ENCODE peak calls at places on chromosomes 4 and X, in ten cellular contexts. One of them, this sample, is unnamed.

GRCh38 chr4:15003441-15003890 is 1.2 kb downstream of the CPEB2 start:
- DNase-seq in right atrium auricular region: no peak
- DNase-seq in RWPE2: peak
- DNase-seq in fibroblast of lung: peak
- DNase-seq in CD4-positive, alpha-beta T cell: peak
- DNase-seq in sigmoid colon: peak
- DNase-seq in body of pancreas: peak
- DNase-seq in tibial artery: peak
- DNase-seq in uterus: peak
- DNase-seq in MM.1S: peak
- DNase-seq in this sample: peak

GRCh38 chr4:108004646-108005045 is 15.0 kb downstream of the HADH start:
- DNase-seq in right atrium auricular region: no peak
- DNase-seq in RWPE2: no peak
- DNase-seq in fibroblast of lung: no peak
- DNase-seq in CD4-positive, alpha-beta T cell: no peak
- DNase-seq in sigmoid colon: no peak
- DNase-seq in body of pancreas: no peak
- DNase-seq in tibial artery: no peak
- DNase-seq in uterus: no peak
- DNase-seq in MM.1S: no peak
- DNase-seq in this sample: no peak

GRCh38 chr4:6806924-6807676 is 24.6 kb downstream of the KIAA0232 start:
- DNase-seq in right atrium auricular region: no peak
- DNase-seq in RWPE2: no peak
- DNase-seq in fibroblast of lung: peak
- DNase-seq in CD4-positive, alpha-beta T cell: no peak
- DNase-seq in sigmoid colon: no peak
- DNase-seq in body of pancreas: no peak
- DNase-seq in tibial artery: no peak
- DNase-seq in uterus: no peak
- DNase-seq in MM.1S: no peak
- DNase-seq in this sample: no peak

GRCh38 chr4:25928956-25929336 is 14.9 kb downstream of the SMIM20 start:
- DNase-seq in right atrium auricular region: no peak
- DNase-seq in RWPE2: no peak
- DNase-seq in fibroblast of lung: peak
- DNase-seq in CD4-positive, alpha-beta T cell: no peak
- DNase-seq in sigmoid colon: no peak
- DNase-seq in body of pancreas: no peak
- DNase-seq in tibial artery: no peak
- DNase-seq in uterus: no peak
- DNase-seq in MM.1S: no peak
- DNase-seq in this sample: no peak

GRCh38 chr4:84852081-84852480 is 114.4 kb downstream of the WDFY3 start:
- DNase-seq in right atrium auricular region: no peak
- DNase-seq in RWPE2: no peak
- DNase-seq in fibroblast of lung: peak
- DNase-seq in CD4-positive, alpha-beta T cell: no peak
- DNase-seq in sigmoid colon: no peak
- DNase-seq in body of pancreas: no peak
- DNase-seq in tibial artery: no peak
- DNase-seq in uterus: no peak
- DNase-seq in MM.1S: no peak
- DNase-seq in this sample: no peak

GRCh38 chr4:98939892-98940298 is 11.0 kb upstream of the EIF4E start:
- DNase-seq in right atrium auricular region: no peak
- DNase-seq in RWPE2: no peak
- DNase-seq in fibroblast of lung: peak
- DNase-seq in CD4-positive, alpha-beta T cell: no peak
- DNase-seq in sigmoid colon: no peak
- DNase-seq in body of pancreas: no peak
- DNase-seq in tibial artery: no peak
- DNase-seq in uterus: peak
- DNase-seq in MM.1S: peak
- DNase-seq in this sample: no peak

GRCh38 chr4:183158062-183158461 is 59.0 kb downstream of the WWC2 start:
- DNase-seq in right atrium auricular region: no peak
- DNase-seq in RWPE2: no peak
- DNase-seq in fibroblast of lung: peak
- DNase-seq in CD4-positive, alpha-beta T cell: no peak
- DNase-seq in sigmoid colon: no peak
- DNase-seq in body of pancreas: no peak
- DNase-seq in tibial artery: no peak
- DNase-seq in uterus: no peak
- DNase-seq in MM.1S: no peak
- DNase-seq in this sample: no peak

GRCh38 chr4:84726356-84726755 is 143.4 kb downstream of the CDS1 start:
- DNase-seq in right atrium auricular region: no peak
- DNase-seq in RWPE2: no peak
- DNase-seq in fibroblast of lung: peak
- DNase-seq in CD4-positive, alpha-beta T cell: no peak
- DNase-seq in sigmoid colon: no peak
- DNase-seq in body of pancreas: no peak
- DNase-seq in tibial artery: no peak
- DNase-seq in uterus: no peak
- DNase-seq in MM.1S: no peak
- DNase-seq in this sample: no peak

GRCh38 chr4:123278755-123279154 is 117.8 kb upstream of the SPRY1 start:
- DNase-seq in right atrium auricular region: no peak
- DNase-seq in RWPE2: no peak
- DNase-seq in fibroblast of lung: no peak
- DNase-seq in CD4-positive, alpha-beta T cell: no peak
- DNase-seq in sigmoid colon: no peak
- DNase-seq in body of pancreas: no peak
- DNase-seq in tibial artery: no peak
- DNase-seq in uterus: no peak
- DNase-seq in MM.1S: no peak
- DNase-seq in this sample: no peak

GRCh38 chrX:56813318-56813837 is 84.3 kb downstream of the NBDY start:
- DNase-seq in right atrium auricular region: peak
- DNase-seq in RWPE2: peak
- DNase-seq in fibroblast of lung: peak
- DNase-seq in CD4-positive, alpha-beta T cell: peak
- DNase-seq in sigmoid colon: no peak
- DNase-seq in body of pancreas: no peak
- DNase-seq in tibial artery: peak
- DNase-seq in uterus: no peak
- DNase-seq in MM.1S: no peak
- DNase-seq in this sample: no peak

GRCh38 chr4:26984896-26985295 is 124.3 kb downstream of the STIM2 start:
- DNase-seq in right atrium auricular region: no peak
- DNase-seq in RWPE2: no peak
- DNase-seq in fibroblast of lung: peak
- DNase-seq in CD4-positive, alpha-beta T cell: no peak
- DNase-seq in sigmoid colon: no peak
- DNase-seq in body of pancreas: no peak
- DNase-seq in tibial artery: no peak
- DNase-seq in uterus: no peak
- DNase-seq in MM.1S: no peak
- DNase-seq in this sample: no peak

GRCh38 chr4:17058506-17058905 is 160.1 kb upstream of the LDB2 start:
- DNase-seq in right atrium auricular region: no peak
- DNase-seq in RWPE2: no peak
- DNase-seq in fibroblast of lung: peak
- DNase-seq in CD4-positive, alpha-beta T cell: no peak
- DNase-seq in sigmoid colon: no peak
- DNase-seq in body of pancreas: no peak
- DNase-seq in tibial artery: no peak
- DNase-seq in uterus: peak
- DNase-seq in MM.1S: no peak
- DNase-seq in this sample: no peak

GRCh38 chr4:141810702-141811365 is 174.5 kb downstream of the IL15 start:
- DNase-seq in right atrium auricular region: no peak
- DNase-seq in RWPE2: no peak
- DNase-seq in fibroblast of lung: peak
- DNase-seq in CD4-positive, alpha-beta T cell: no peak
- DNase-seq in sigmoid colon: no peak
- DNase-seq in body of pancreas: no peak
- DNase-seq in tibial artery: no peak
- DNase-seq in uterus: no peak
- DNase-seq in MM.1S: no peak
- DNase-seq in this sample: peak

GRCh38 chr4:87950516-87950915 is 25.0 kb upstream of the SPP1 start:
- DNase-seq in right atrium auricular region: no peak
- DNase-seq in RWPE2: no peak
- DNase-seq in fibroblast of lung: no peak
- DNase-seq in CD4-positive, alpha-beta T cell: no peak
- DNase-seq in sigmoid colon: no peak
- DNase-seq in body of pancreas: no peak
- DNase-seq in tibial artery: no peak
- DNase-seq in uterus: no peak
- DNase-seq in MM.1S: no peak
- DNase-seq in this sample: no peak

DNA sequence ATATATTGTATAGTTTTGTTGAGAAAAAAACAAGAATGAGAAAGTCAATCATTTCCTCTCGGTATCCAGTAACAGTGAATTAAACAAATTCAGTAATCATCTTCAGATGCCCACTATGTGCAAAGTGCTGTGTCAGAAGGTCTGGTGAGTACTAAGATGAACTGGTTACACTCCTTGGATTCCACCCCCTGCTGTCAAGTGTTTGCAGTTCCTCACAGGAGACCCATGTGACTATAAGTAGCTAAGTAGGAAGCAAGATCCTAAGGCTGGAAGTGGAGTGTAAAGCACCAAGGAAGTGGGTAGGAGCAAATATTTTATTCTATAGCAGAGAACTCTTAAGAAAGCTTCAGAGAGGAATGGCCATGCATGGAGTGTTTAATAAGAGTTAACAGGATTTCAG is 73.6 kb downstream of the SNX25 start:
- DNase-seq in right atrium auricular region: no peak
- DNase-seq in RWPE2: no peak
- DNase-seq in fibroblast of lung: peak
- DNase-seq in CD4-positive, alpha-beta T cell: no peak
- DNase-seq in sigmoid colon: no peak
- DNase-seq in body of pancreas: no peak
- DNase-seq in tibial artery: no peak
- DNase-seq in uterus: no peak
- DNase-seq in MM.1S: no peak
- DNase-seq in this sample: peak
- TF ChIP-seq CTCF in right atrium auricular region: no peak
- TF ChIP-seq CTCF in RWPE2: no peak
- TF ChIP-seq CTCF in fibroblast of lung: peak
- TF ChIP-seq CTCF in CD4-positive, alpha-beta T cell: no peak
- TF ChIP-seq CTCF in sigmoid colon: no peak
- TF ChIP-seq CTCF in body of pancreas: no peak
- TF ChIP-seq CTCF in tibial artery: no peak
- TF ChIP-seq CTCF in uterus: no peak
- TF ChIP-seq CTCF in MM.1S: no peak
- TF ChIP-seq CTCF in this sample: peak

DNA sequence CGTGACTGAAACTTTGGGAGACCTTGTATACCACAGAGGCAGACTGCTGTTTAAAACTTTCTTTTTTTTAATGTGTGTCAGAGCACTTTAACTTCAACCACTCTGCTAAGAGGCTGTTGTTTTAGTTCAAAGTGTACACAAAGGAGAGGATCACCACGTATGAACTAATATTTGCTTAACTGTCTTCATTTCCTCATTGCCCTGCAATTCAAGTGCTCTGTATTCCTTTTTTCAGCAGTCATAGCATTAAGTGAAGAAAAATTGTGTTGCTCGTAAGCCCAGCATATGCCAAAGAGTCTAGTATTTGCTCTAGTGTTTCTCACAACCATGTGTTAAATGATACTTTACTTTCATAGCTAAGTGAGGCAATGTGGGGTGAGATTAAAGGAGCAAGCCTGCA is 63.0 kb upstream of the HHIP start:
- DNase-seq in right atrium auricular region: no peak
- DNase-seq in RWPE2: no peak
- DNase-seq in fibroblast of lung: peak
- DNase-seq in CD4-positive, alpha-beta T cell: no peak
- DNase-seq in sigmoid colon: no peak
- DNase-seq in body of pancreas: no peak
- DNase-seq in tibial artery: no peak
- DNase-seq in uterus: no peak
- DNase-seq in MM.1S: no peak
- DNase-seq in this sample: no peak
- H3K27ac ChIP-seq in right atrium auricular region: no peak
- H3K27ac ChIP-seq in RWPE2: peak
- H3K27ac ChIP-seq in fibroblast of lung: no peak
- H3K27ac ChIP-seq in CD4-positive, alpha-beta T cell: no peak
- H3K27ac ChIP-seq in sigmoid colon: no peak
- H3K27ac ChIP-seq in body of pancreas: no peak
- H3K27ac ChIP-seq in tibial artery: no peak
- H3K27ac ChIP-seq in uterus: no peak
- H3K27ac ChIP-seq in MM.1S: no peak
- H3K27ac ChIP-seq in this sample: no peak

GRCh38 chr4:188423039-188423438 is 283.8 kb downstream of the TRIML1 start:
- DNase-seq in right atrium auricular region: no peak
- DNase-seq in RWPE2: no peak
- DNase-seq in fibroblast of lung: no peak
- DNase-seq in CD4-positive, alpha-beta T cell: no peak
- DNase-seq in sigmoid colon: no peak
- DNase-seq in body of pancreas: no peak
- DNase-seq in tibial artery: no peak
- DNase-seq in uterus: no peak
- DNase-seq in MM.1S: no peak
- DNase-seq in this sample: no peak

GRCh38 chr4:188412499-188412898 is 273.3 kb downstream of the TRIML1 start:
- DNase-seq in right atrium auricular region: no peak
- DNase-seq in RWPE2: no peak
- DNase-seq in fibroblast of lung: no peak
- DNase-seq in CD4-positive, alpha-beta T cell: no peak
- DNase-seq in sigmoid colon: no peak
- DNase-seq in body of pancreas: no peak
- DNase-seq in tibial artery: no peak
- DNase-seq in uterus: no peak
- DNase-seq in MM.1S: no peak
- DNase-seq in this sample: no peak

GRCh38 chr4:188411805-188412204 is 272.6 kb downstream of the TRIML1 start:
- DNase-seq in right atrium auricular region: no peak
- DNase-seq in RWPE2: no peak
- DNase-seq in fibroblast of lung: no peak
- DNase-seq in CD4-positive, alpha-beta T cell: no peak
- DNase-seq in sigmoid colon: no peak
- DNase-seq in body of pancreas: no peak
- DNase-seq in tibial artery: no peak
- DNase-seq in uterus: no peak
- DNase-seq in MM.1S: no peak
- DNase-seq in this sample: no peak

GRCh38 chr4:188414441-188414840 is 275.2 kb downstream of the TRIML1 start:
- DNase-seq in right atrium auricular region: no peak
- DNase-seq in RWPE2: no peak
- DNase-seq in fibroblast of lung: no peak
- DNase-seq in CD4-positive, alpha-beta T cell: no peak
- DNase-seq in sigmoid colon: no peak
- DNase-seq in body of pancreas: no peak
- DNase-seq in tibial artery: no peak
- DNase-seq in uterus: no peak
- DNase-seq in MM.1S: no peak
- DNase-seq in this sample: no peak

GRCh38 chr4:188417181-188417580 is 277.9 kb downstream of the TRIML1 start:
- DNase-seq in right atrium auricular region: no peak
- DNase-seq in RWPE2: no peak
- DNase-seq in fibroblast of lung: no peak
- DNase-seq in CD4-positive, alpha-beta T cell: no peak
- DNase-seq in sigmoid colon: no peak
- DNase-seq in body of pancreas: no peak
- DNase-seq in tibial artery: no peak
- DNase-seq in uterus: no peak
- DNase-seq in MM.1S: no peak
- DNase-seq in this sample: no peak
- TF ChIP-seq CTCF in right atrium auricular region: no peak
- TF ChIP-seq CTCF in RWPE2: no peak
- TF ChIP-seq CTCF in fibroblast of lung: no peak
- TF ChIP-seq CTCF in CD4-positive, alpha-beta T cell: no peak
- TF ChIP-seq CTCF in sigmoid colon: no peak
- TF ChIP-seq CTCF in body of pancreas: no peak
- TF ChIP-seq CTCF in tibial artery: no peak
- TF ChIP-seq CTCF in uterus: no peak
- TF ChIP-seq CTCF in MM.1S: no peak
- TF ChIP-seq CTCF in this sample: no peak

GRCh38 chrX:5958523-5958922 is 270.1 kb downstream of the NLGN4X start:
- DNase-seq in right atrium auricular region: no peak
- DNase-seq in RWPE2: no peak
- DNase-seq in fibroblast of lung: no peak
- DNase-seq in CD4-positive, alpha-beta T cell: no peak
- DNase-seq in sigmoid colon: no peak
- DNase-seq in body of pancreas: no peak
- DNase-seq in tibial artery: no peak
- DNase-seq in uterus: no peak
- DNase-seq in MM.1S: no peak
- DNase-seq in this sample: no peak
- H3K27ac ChIP-seq in right atrium auricular region: no peak
- H3K27ac ChIP-seq in RWPE2: no peak
- H3K27ac ChIP-seq in fibroblast of lung: no peak
- H3K27ac ChIP-seq in CD4-positive, alpha-beta T cell: no peak
- H3K27ac ChIP-seq in sigmoid colon: no peak
- H3K27ac ChIP-seq in body of pancreas: no peak
- H3K27ac ChIP-seq in tibial artery: no peak
- H3K27ac ChIP-seq in uterus: no peak
- H3K27ac ChIP-seq in MM.1S: no peak
- H3K27ac ChIP-seq in this sample: no peak